ENCODE peak calls at places on chromosomes 1 and 21, in ten cellular contexts. One of them, this sample, is unnamed.

GRCh38 chr1:100982783-100983182 is 42.8 kb downstream of the DPH5 start:
- DNase-seq in osteoblast: no peak
- DNase-seq in tibial artery: no peak
- DNase-seq in adrenal gland: no peak
- DNase-seq in mammary epithelial cell: no peak
- DNase-seq in AG04450: no peak
- DNase-seq in body of pancreas: no peak
- DNase-seq in dorsolateral prefrontal cortex: no peak
- DNase-seq in left ventricle myocardium inferior: no peak
- DNase-seq in A549: no peak
- DNase-seq in this sample: no peak

GRCh38 chr1:182299728-182300581 is 91.6 kb downstream of the GLUL start:
- DNase-seq in dorsolateral prefrontal cortex: peak; percentile 42
- DNase-seq in adrenal gland: peak; percentile 59
- DNase-seq in body of pancreas: peak; percentile 51
- DNase-seq in A549: no peak
- DNase-seq in osteoblast: no peak
- DNase-seq in AG04450: no peak
- DNase-seq in tibial artery: peak; percentile 75
- DNase-seq in left ventricle myocardium inferior: peak; percentile 67
- DNase-seq in mammary epithelial cell: peak; percentile 14
- DNase-seq in this sample: peak; percentile 50

GRCh38 chr1:240854367-240854766 is 242.4 kb upstream of the GREM2 start:
- DNase-seq in mammary epithelial cell: no peak
- DNase-seq in body of pancreas: no peak
- DNase-seq in osteoblast: peak; percentile 69
- DNase-seq in tibial artery: no peak
- DNase-seq in A549: peak; percentile 19
- DNase-seq in AG04450: no peak
- DNase-seq in left ventricle myocardium inferior: no peak
- DNase-seq in adrenal gland: no peak
- DNase-seq in dorsolateral prefrontal cortex: no peak
- DNase-seq in this sample: no peak

GRCh38 chr1:46244656-46245371 is 2.7 kb upstream of the RAD54L start:
- DNase-seq in dorsolateral prefrontal cortex: no peak
- DNase-seq in mammary epithelial cell: no peak
- DNase-seq in body of pancreas: no peak
- DNase-seq in A549: peak; percentile 17
- DNase-seq in tibial artery: no peak
- DNase-seq in AG04450: no peak
- DNase-seq in left ventricle myocardium inferior: no peak
- DNase-seq in osteoblast: peak; percentile 94
- DNase-seq in adrenal gland: no peak
- DNase-seq in this sample: no peak

GRCh38 chr1:112956503-112957132 is 622 bp upstream of the SLC16A1 start:
- DNase-seq in AG04450: no peak
- DNase-seq in osteoblast: peak; percentile 81
- DNase-seq in mammary epithelial cell: peak; percentile 72
- DNase-seq in body of pancreas: peak; percentile 13
- DNase-seq in A549: no peak
- DNase-seq in left ventricle myocardium inferior: no peak
- DNase-seq in adrenal gland: no peak
- DNase-seq in tibial artery: peak; percentile 65
- DNase-seq in dorsolateral prefrontal cortex: peak; percentile 22
- DNase-seq in this sample: no peak

GRCh38 chr21:34526618-34527290 is 14.7 kb upstream of the KCNE1 start:
- DNase-seq in mammary epithelial cell: peak; percentile 98
- DNase-seq in adrenal gland: peak; percentile 89
- DNase-seq in tibial artery: peak; percentile 83
- DNase-seq in osteoblast: peak; percentile 95
- DNase-seq in A549: peak; percentile 93
- DNase-seq in AG04450: peak; percentile 100
- DNase-seq in body of pancreas: peak; percentile 74
- DNase-seq in left ventricle myocardium inferior: peak; percentile 72
- DNase-seq in dorsolateral prefrontal cortex: peak; percentile 42
- DNase-seq in this sample: peak; percentile 62

GRCh38 chr1:111948209-111949131 is 41.0 kb downstream of the KCND3 start:
- DNase-seq in mammary epithelial cell: peak; percentile 85
- DNase-seq in A549: no peak
- DNase-seq in tibial artery: no peak
- DNase-seq in body of pancreas: no peak
- DNase-seq in dorsolateral prefrontal cortex: peak; percentile 60
- DNase-seq in AG04450: no peak
- DNase-seq in osteoblast: peak; percentile 72
- DNase-seq in adrenal gland: peak; percentile 63
- DNase-seq in left ventricle myocardium inferior: peak; percentile 67
- DNase-seq in this sample: no peak

GRCh38 chr1:66182551-66183178 is 351.3 kb upstream of the SGIP1 start:
- DNase-seq in AG04450: peak; percentile 57
- DNase-seq in adrenal gland: peak; percentile 8
- DNase-seq in mammary epithelial cell: no peak
- DNase-seq in body of pancreas: no peak
- DNase-seq in A549: peak; percentile 94
- DNase-seq in tibial artery: no peak
- DNase-seq in osteoblast: peak; percentile 65
- DNase-seq in dorsolateral prefrontal cortex: no peak
- DNase-seq in left ventricle myocardium inferior: no peak
- DNase-seq in this sample: peak; percentile 18

GRCh38 chr1:54926955-54927354 is 40.0 kb upstream of the DHCR24 start:
- DNase-seq in osteoblast: no peak
- DNase-seq in left ventricle myocardium inferior: no peak
- DNase-seq in tibial artery: no peak
- DNase-seq in adrenal gland: no peak
- DNase-seq in dorsolateral prefrontal cortex: no peak
- DNase-seq in body of pancreas: no peak
- DNase-seq in mammary epithelial cell: no peak
- DNase-seq in AG04450: no peak
- DNase-seq in A549: no peak
- DNase-seq in this sample: no peak

GRCh38 chr1:57485643-57486042 is 61.8 kb upstream of the DAB1 start:
- DNase-seq in A549: no peak
- DNase-seq in mammary epithelial cell: peak; percentile 35
- DNase-seq in AG04450: peak; percentile 4
- DNase-seq in adrenal gland: no peak
- DNase-seq in tibial artery: no peak
- DNase-seq in body of pancreas: no peak
- DNase-seq in osteoblast: no peak
- DNase-seq in dorsolateral prefrontal cortex: no peak
- DNase-seq in left ventricle myocardium inferior: no peak
- DNase-seq in this sample: no peak

GRCh38 chr1:180167721-180168467 is 13.2 kb downstream of the QSOX1 start:
- DNase-seq in tibial artery: peak; percentile 47
- DNase-seq in dorsolateral prefrontal cortex: no peak
- DNase-seq in AG04450: no peak
- DNase-seq in adrenal gland: peak; percentile 90
- DNase-seq in left ventricle myocardium inferior: no peak
- DNase-seq in A549: peak; percentile 83
- DNase-seq in body of pancreas: peak; percentile 83
- DNase-seq in mammary epithelial cell: peak; percentile 55
- DNase-seq in osteoblast: peak; percentile 45
- DNase-seq in this sample: no peak

GRCh38 chr1:232822524-232822923 is 17.3 kb downstream of the MAP10 start:
- DNase-seq in left ventricle myocardium inferior: no peak
- DNase-seq in tibial artery: no peak
- DNase-seq in adrenal gland: no peak
- DNase-seq in mammary epithelial cell: no peak
- DNase-seq in AG04450: no peak
- DNase-seq in A549: no peak
- DNase-seq in osteoblast: no peak
- DNase-seq in body of pancreas: no peak
- DNase-seq in dorsolateral prefrontal cortex: no peak
- DNase-seq in this sample: no peak

GRCh38 chr1:204127597-204128242 is 24.1 kb downstream of the ETNK2 start:
- DNase-seq in adrenal gland: peak; percentile 83
- DNase-seq in mammary epithelial cell: peak; percentile 66
- DNase-seq in dorsolateral prefrontal cortex: peak; percentile 61
- DNase-seq in tibial artery: peak; percentile 87
- DNase-seq in A549: peak; percentile 81
- DNase-seq in AG04450: peak; percentile 71
- DNase-seq in osteoblast: peak; percentile 97
- DNase-seq in left ventricle myocardium inferior: peak; percentile 42
- DNase-seq in body of pancreas: peak; percentile 75
- DNase-seq in this sample: peak; percentile 43

GRCh38 chr1:114154146-114154962 is 685 bp upstream of the SYT6 start:
- DNase-seq in A549: no peak
- DNase-seq in dorsolateral prefrontal cortex: peak; percentile 35
- DNase-seq in AG04450: no peak
- DNase-seq in body of pancreas: peak; percentile 20
- DNase-seq in adrenal gland: no peak
- DNase-seq in left ventricle myocardium inferior: no peak
- DNase-seq in tibial artery: no peak
- DNase-seq in osteoblast: peak; percentile 94
- DNase-seq in mammary epithelial cell: no peak
- DNase-seq in this sample: peak; percentile 22

GRCh38 chr1:160226623-160227022 is 21.4 kb downstream of the PEA15 start:
- DNase-seq in left ventricle myocardium inferior: no peak
- DNase-seq in tibial artery: no peak
- DNase-seq in dorsolateral prefrontal cortex: no peak
- DNase-seq in body of pancreas: no peak
- DNase-seq in AG04450: no peak
- DNase-seq in A549: no peak
- DNase-seq in osteoblast: no peak
- DNase-seq in mammary epithelial cell: no peak
- DNase-seq in adrenal gland: no peak
- DNase-seq in this sample: no peak

GRCh38 chr1:97192872-97193572 is 471.4 kb downstream of the PTBP2 start:
- DNase-seq in mammary epithelial cell: peak; percentile 92
- DNase-seq in body of pancreas: no peak
- DNase-seq in dorsolateral prefrontal cortex: no peak
- DNase-seq in AG04450: peak; percentile 93
- DNase-seq in A549: peak; percentile 53
- DNase-seq in adrenal gland: peak; percentile 16
- DNase-seq in tibial artery: no peak
- DNase-seq in osteoblast: peak; percentile 38
- DNase-seq in left ventricle myocardium inferior: no peak
- DNase-seq in this sample: no peak

GRCh38 chr1:41924911-41925310 is 6.2 kb upstream of the HIVEP3 start:
- DNase-seq in adrenal gland: no peak
- DNase-seq in mammary epithelial cell: no peak
- DNase-seq in tibial artery: no peak
- DNase-seq in body of pancreas: no peak
- DNase-seq in A549: no peak
- DNase-seq in left ventricle myocardium inferior: no peak
- DNase-seq in AG04450: no peak
- DNase-seq in dorsolateral prefrontal cortex: no peak
- DNase-seq in osteoblast: no peak
- DNase-seq in this sample: no peak

GRCh38 chr1:207870279-207871031 is 40.5 kb downstream of the CD34 start:
- DNase-seq in left ventricle myocardium inferior: no peak
- DNase-seq in dorsolateral prefrontal cortex: no peak
- DNase-seq in osteoblast: no peak
- DNase-seq in AG04450: no peak
- DNase-seq in tibial artery: no peak
- DNase-seq in A549: no peak
- DNase-seq in mammary epithelial cell: no peak
- DNase-seq in body of pancreas: no peak
- DNase-seq in adrenal gland: no peak
- DNase-seq in this sample: no peak

GRCh38 chr1:217029311-217030157 is 306.3 kb upstream of the ESRRG start:
- DNase-seq in A549: peak; percentile 11
- DNase-seq in mammary epithelial cell: peak; percentile 95
- DNase-seq in dorsolateral prefrontal cortex: no peak
- DNase-seq in AG04450: peak; percentile 44
- DNase-seq in left ventricle myocardium inferior: no peak
- DNase-seq in osteoblast: no peak
- DNase-seq in body of pancreas: peak; percentile 50
- DNase-seq in tibial artery: no peak
- DNase-seq in adrenal gland: peak; percentile 13
- DNase-seq in this sample: no peak
- H3K27ac ChIP-seq in A549: no peak overlapping the region
- H3K27ac ChIP-seq in mammary epithelial cell: peak overlapping the region; percentile 72
- H3K27ac ChIP-seq in dorsolateral prefrontal cortex: no peak overlapping the region
- H3K27ac ChIP-seq in AG04450: peak overlapping the region; percentile 62
- H3K27ac ChIP-seq in left ventricle myocardium inferior: no peak overlapping the region
- H3K27ac ChIP-seq in osteoblast: no peak overlapping the region
- H3K27ac ChIP-seq in body of pancreas: peak overlapping the region; percentile 79
- H3K27ac ChIP-seq in tibial artery: peak overlapping the region; percentile 36
- H3K27ac ChIP-seq in adrenal gland: no peak overlapping the region
- H3K27ac ChIP-seq in this sample: no peak overlapping the region

GRCh38 chr1:23451452-23451851 is 26.9 kb upstream of the TCEA3 start:
- DNase-seq in tibial artery: no peak
- DNase-seq in left ventricle myocardium inferior: no peak
- DNase-seq in osteoblast: peak; percentile 62
- DNase-seq in adrenal gland: no peak
- DNase-seq in mammary epithelial cell: no peak
- DNase-seq in body of pancreas: no peak
- DNase-seq in dorsolateral prefrontal cortex: no peak
- DNase-seq in A549: no peak
- DNase-seq in AG04450: no peak
- DNase-seq in this sample: no peak
- H3K27ac ChIP-seq in tibial artery: no peak overlapping the region
- H3K27ac ChIP-seq in left ventricle myocardium inferior: no peak overlapping the region
- H3K27ac ChIP-seq in osteoblast: peak overlapping the region; percentile 58
- H3K27ac ChIP-seq in adrenal gland: no peak overlapping the region
- H3K27ac ChIP-seq in mammary epithelial cell: no peak overlapping the region
- H3K27ac ChIP-seq in body of pancreas: peak overlapping the region; percentile 78
- H3K27ac ChIP-seq in dorsolateral prefrontal cortex: no peak overlapping the region
- H3K27ac ChIP-seq in A549: no peak overlapping the region
- H3K27ac ChIP-seq in AG04450: no peak overlapping the region
- H3K27ac ChIP-seq in this sample: no peak overlapping the region

GRCh38 chr1:108897865-108898720 is 21.3 kb downstream of the GPSM2 start:
- DNase-seq in left ventricle myocardium inferior: no peak
- DNase-seq in osteoblast: no peak
- DNase-seq in mammary epithelial cell: peak; percentile 48
- DNase-seq in adrenal gland: peak; percentile 27
- DNase-seq in tibial artery: no peak
- DNase-seq in A549: peak; percentile 55
- DNase-seq in body of pancreas: no peak
- DNase-seq in dorsolateral prefrontal cortex: peak; percentile 10
- DNase-seq in AG04450: peak; percentile 34
- DNase-seq in this sample: no peak
- H3K27ac ChIP-seq in left ventricle myocardium inferior: no peak overlapping the region
- H3K27ac ChIP-seq in osteoblast: no peak overlapping the region
- H3K27ac ChIP-seq in mammary epithelial cell: no peak overlapping the region
- H3K27ac ChIP-seq in adrenal gland: no peak overlapping the region
- H3K27ac ChIP-seq in tibial artery: no peak overlapping the region
- H3K27ac ChIP-seq in A549: no peak overlapping the region
- H3K27ac ChIP-seq in body of pancreas: no peak overlapping the region
- H3K27ac ChIP-seq in dorsolateral prefrontal cortex: peak overlapping the region; percentile 78
- H3K27ac ChIP-seq in AG04450: no peak overlapping the region
- H3K27ac ChIP-seq in this sample: no peak overlapping the region

DNA sequence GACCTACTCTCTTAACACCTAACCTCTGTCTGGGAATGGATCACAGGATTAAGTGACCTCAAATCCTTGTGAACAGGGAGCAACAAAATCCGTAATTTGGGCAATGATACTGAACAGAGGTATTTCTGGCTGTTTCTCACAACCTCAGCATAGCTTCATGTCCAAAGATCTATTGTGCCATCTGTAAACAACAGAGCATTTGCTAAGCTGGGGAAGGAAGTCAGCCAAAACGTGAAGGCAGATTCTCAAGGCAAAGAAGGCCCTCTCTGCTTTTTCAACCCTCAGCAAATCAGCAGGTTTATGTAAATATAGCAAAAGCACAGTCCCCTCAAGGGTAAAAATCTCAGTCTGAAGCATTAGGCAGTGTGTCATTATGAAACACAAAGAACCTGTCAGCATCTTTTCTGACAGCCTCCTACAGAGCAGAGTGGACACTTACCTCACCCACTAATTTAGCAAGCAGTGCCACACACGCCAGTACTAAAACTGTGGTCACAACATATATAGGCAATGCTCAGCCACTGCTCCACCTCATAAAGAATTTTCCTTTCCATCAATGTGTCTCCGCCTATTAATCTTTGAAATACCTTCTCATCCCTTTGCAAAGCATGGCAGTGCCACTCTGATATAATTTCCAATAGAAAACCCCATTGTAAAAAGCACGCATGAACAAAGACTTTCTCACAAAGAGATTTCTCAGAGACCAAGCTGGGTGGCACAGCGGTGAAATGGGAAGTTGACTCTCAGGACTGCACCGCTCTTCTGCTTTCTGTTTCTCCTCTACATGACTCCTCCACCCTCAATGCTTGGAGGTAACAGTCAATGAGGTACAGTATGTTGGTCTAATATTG is 188.0 kb downstream of the RERE start:
- DNase-seq in mammary epithelial cell: no peak
- DNase-seq in adrenal gland: no peak
- DNase-seq in A549: no peak
- DNase-seq in AG04450: peak; percentile 29
- DNase-seq in left ventricle myocardium inferior: no peak
- DNase-seq in body of pancreas: no peak
- DNase-seq in dorsolateral prefrontal cortex: no peak
- DNase-seq in tibial artery: no peak
- DNase-seq in osteoblast: peak; percentile 66
- DNase-seq in this sample: no peak
- H3K27ac ChIP-seq in mammary epithelial cell: no peak overlapping the region
- H3K27ac ChIP-seq in adrenal gland: no peak overlapping the region
- H3K27ac ChIP-seq in A549: no peak overlapping the region
- H3K27ac ChIP-seq in AG04450: peak overlapping the region; percentile 47
- H3K27ac ChIP-seq in left ventricle myocardium inferior: peak overlapping the region; percentile 57
- H3K27ac ChIP-seq in body of pancreas: no peak overlapping the region
- H3K27ac ChIP-seq in dorsolateral prefrontal cortex: peak overlapping the region; percentile 93
- H3K27ac ChIP-seq in tibial artery: no peak overlapping the region
- H3K27ac ChIP-seq in osteoblast: peak overlapping the region; percentile 4
- H3K27ac ChIP-seq in this sample: no peak overlapping the region